ENCODE peak calls at places on chromosomes 16 and 17, in eight cellular contexts. One of them, this sample, is unnamed.

GRCh38 chr17:64133546-64134215 is 3.7 kb upstream of the ERN1 start:
- DNase-seq in uterus: no peak
- DNase-seq in cardiac fibroblast: peak
- DNase-seq in AG04449: no peak
- DNase-seq in CD8-positive, alpha-beta T cell: no peak
- DNase-seq in endothelial cell of umbilical vein: peak
- DNase-seq in foreskin fibroblast: no peak
- DNase-seq in neural progenitor cell: peak
- DNase-seq in this sample: no peak

GRCh38 chr16:82888616-82889015 is 261.8 kb downstream of the CDH13 start:
- DNase-seq in foreskin fibroblast: peak
- DNase-seq in uterus: no peak
- DNase-seq in CD8-positive, alpha-beta T cell: no peak
- DNase-seq in neural progenitor cell: no peak
- DNase-seq in cardiac fibroblast: no peak
- DNase-seq in AG04449: peak
- DNase-seq in endothelial cell of umbilical vein: peak
- DNase-seq in this sample: peak

GRCh38 chr17:29667969-29668368 is 45.3 kb upstream of the CORO6 start:
- DNase-seq in AG04449: no peak
- DNase-seq in neural progenitor cell: no peak
- DNase-seq in cardiac fibroblast: no peak
- DNase-seq in foreskin fibroblast: no peak
- DNase-seq in endothelial cell of umbilical vein: no peak
- DNase-seq in uterus: no peak
- DNase-seq in CD8-positive, alpha-beta T cell: no peak
- DNase-seq in this sample: no peak

GRCh38 chr17:69716571-69716970 is 302.1 kb downstream of the MAP2K6 start:
- DNase-seq in uterus: no peak
- DNase-seq in AG04449: no peak
- DNase-seq in neural progenitor cell: no peak
- DNase-seq in CD8-positive, alpha-beta T cell: no peak
- DNase-seq in endothelial cell of umbilical vein: no peak
- DNase-seq in cardiac fibroblast: no peak
- DNase-seq in foreskin fibroblast: peak
- DNase-seq in this sample: peak

GRCh38 chr16:18582902-18583301 is 21.0 kb upstream of the NOMO2 start:
- DNase-seq in foreskin fibroblast: no peak
- DNase-seq in neural progenitor cell: no peak
- DNase-seq in uterus: no peak
- DNase-seq in endothelial cell of umbilical vein: no peak
- DNase-seq in cardiac fibroblast: no peak
- DNase-seq in CD8-positive, alpha-beta T cell: no peak
- DNase-seq in AG04449: no peak
- DNase-seq in this sample: no peak

GRCh38 chr16:49018259-49018931 is 263.2 kb downstream of the CBLN1 start:
- DNase-seq in foreskin fibroblast: no peak
- DNase-seq in uterus: no peak
- DNase-seq in endothelial cell of umbilical vein: no peak
- DNase-seq in CD8-positive, alpha-beta T cell: no peak
- DNase-seq in neural progenitor cell: no peak
- DNase-seq in cardiac fibroblast: no peak
- DNase-seq in AG04449: no peak
- DNase-seq in this sample: no peak

GRCh38 chr17:12605222-12605621 is 60.5 kb upstream of the MYOCD start:
- DNase-seq in AG04449: no peak
- DNase-seq in CD8-positive, alpha-beta T cell: no peak
- DNase-seq in uterus: no peak
- DNase-seq in foreskin fibroblast: peak
- DNase-seq in endothelial cell of umbilical vein: no peak
- DNase-seq in neural progenitor cell: no peak
- DNase-seq in cardiac fibroblast: peak
- DNase-seq in this sample: peak

GRCh38 chr16:48330133-48330846 is 54.9 kb downstream of the SIAH1 start:
- DNase-seq in cardiac fibroblast: peak
- DNase-seq in AG04449: no peak
- DNase-seq in CD8-positive, alpha-beta T cell: no peak
- DNase-seq in foreskin fibroblast: no peak
- DNase-seq in neural progenitor cell: no peak
- DNase-seq in endothelial cell of umbilical vein: no peak
- DNase-seq in uterus: no peak
- DNase-seq in this sample: no peak

GRCh38 chr16:26196310-26196709 is 504.6 kb downstream of the HS3ST4 start:
- DNase-seq in foreskin fibroblast: no peak
- DNase-seq in CD8-positive, alpha-beta T cell: no peak
- DNase-seq in AG04449: no peak
- DNase-seq in neural progenitor cell: no peak
- DNase-seq in cardiac fibroblast: no peak
- DNase-seq in endothelial cell of umbilical vein: no peak
- DNase-seq in uterus: no peak
- DNase-seq in this sample: no peak

DNA sequence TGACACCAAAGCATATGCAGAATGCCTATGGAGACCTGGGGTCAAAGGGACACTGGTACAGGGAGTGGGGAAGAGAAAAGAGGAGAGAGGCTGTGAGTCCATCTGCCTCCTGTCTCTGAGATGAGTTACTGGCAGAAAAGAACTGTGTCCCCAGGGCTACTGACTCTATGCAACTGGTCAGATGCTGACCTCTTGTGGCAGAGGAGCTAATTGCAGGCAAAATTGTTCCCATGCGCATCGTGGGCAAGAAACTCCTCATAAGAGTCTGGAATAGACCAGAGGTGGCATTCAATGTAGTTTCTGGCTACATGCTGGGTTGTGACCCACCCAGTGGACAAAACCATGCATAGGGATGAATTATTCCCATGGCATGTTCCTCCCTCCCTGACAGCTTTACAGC is 26.1 kb upstream of the MLKL start:
- DNase-seq in endothelial cell of umbilical vein: no peak
- DNase-seq in foreskin fibroblast: no peak
- DNase-seq in AG04449: no peak
- DNase-seq in cardiac fibroblast: peak
- DNase-seq in CD8-positive, alpha-beta T cell: no peak
- DNase-seq in neural progenitor cell: no peak
- DNase-seq in uterus: no peak
- DNase-seq in this sample: no peak
- TF ChIP-seq CTCF in endothelial cell of umbilical vein: peak
- TF ChIP-seq CTCF in foreskin fibroblast: peak
- TF ChIP-seq CTCF in AG04449: no peak
- TF ChIP-seq CTCF in cardiac fibroblast: peak
- TF ChIP-seq CTCF in CD8-positive, alpha-beta T cell: no peak
- TF ChIP-seq CTCF in neural progenitor cell: peak
- TF ChIP-seq CTCF in uterus: no peak
- TF ChIP-seq CTCF in this sample: peak

GRCh38 chr17:5794881-5795486 is 210.7 kb upstream of the NLRP1 start:
- DNase-seq in foreskin fibroblast: no peak
- DNase-seq in CD8-positive, alpha-beta T cell: no peak
- DNase-seq in endothelial cell of umbilical vein: no peak
- DNase-seq in neural progenitor cell: no peak
- DNase-seq in cardiac fibroblast: no peak
- DNase-seq in AG04449: no peak
- DNase-seq in uterus: no peak
- DNase-seq in this sample: no peak

GRCh38 chr17:5800646-5801045 is 216.3 kb upstream of the NLRP1 start:
- DNase-seq in cardiac fibroblast: no peak
- DNase-seq in CD8-positive, alpha-beta T cell: no peak
- DNase-seq in foreskin fibroblast: peak
- DNase-seq in uterus: no peak
- DNase-seq in AG04449: no peak
- DNase-seq in neural progenitor cell: no peak
- DNase-seq in endothelial cell of umbilical vein: no peak
- DNase-seq in this sample: no peak

GRCh38 chr17:5797447-5797846 is 213.1 kb upstream of the NLRP1 start:
- DNase-seq in CD8-positive, alpha-beta T cell: no peak
- DNase-seq in AG04449: no peak
- DNase-seq in cardiac fibroblast: no peak
- DNase-seq in endothelial cell of umbilical vein: no peak
- DNase-seq in uterus: no peak
- DNase-seq in neural progenitor cell: peak
- DNase-seq in foreskin fibroblast: no peak
- DNase-seq in this sample: no peak

GRCh38 chr17:5800131-5800530 is 215.8 kb upstream of the NLRP1 start:
- DNase-seq in CD8-positive, alpha-beta T cell: no peak
- DNase-seq in uterus: no peak
- DNase-seq in AG04449: no peak
- DNase-seq in foreskin fibroblast: no peak
- DNase-seq in endothelial cell of umbilical vein: no peak
- DNase-seq in neural progenitor cell: no peak
- DNase-seq in cardiac fibroblast: peak
- DNase-seq in this sample: no peak

GRCh38 chr17:5798104-5798503 is 213.8 kb upstream of the NLRP1 start:
- DNase-seq in foreskin fibroblast: no peak
- DNase-seq in uterus: no peak
- DNase-seq in endothelial cell of umbilical vein: no peak
- DNase-seq in cardiac fibroblast: no peak
- DNase-seq in AG04449: no peak
- DNase-seq in neural progenitor cell: no peak
- DNase-seq in CD8-positive, alpha-beta T cell: no peak
- DNase-seq in this sample: no peak
- H3K4me3 ChIP-seq in foreskin fibroblast: no peak
- H3K4me3 ChIP-seq in uterus: no peak
- H3K4me3 ChIP-seq in endothelial cell of umbilical vein: no peak
- H3K4me3 ChIP-seq in cardiac fibroblast: no peak
- H3K4me3 ChIP-seq in AG04449: no peak
- H3K4me3 ChIP-seq in neural progenitor cell: no peak
- H3K4me3 ChIP-seq in CD8-positive, alpha-beta T cell: no peak
- H3K4me3 ChIP-seq in this sample: no peak

GRCh38 chr17:79974786-79975497 is 60.7 kb downstream of the TBC1D16 start:
- DNase-seq in CD8-positive, alpha-beta T cell: no peak
- DNase-seq in neural progenitor cell: peak
- DNase-seq in uterus: peak
- DNase-seq in cardiac fibroblast: no peak
- DNase-seq in endothelial cell of umbilical vein: no peak
- DNase-seq in foreskin fibroblast: no peak
- DNase-seq in AG04449: no peak
- DNase-seq in this sample: no peak
- TF ChIP-seq CTCF in CD8-positive, alpha-beta T cell: no peak
- TF ChIP-seq CTCF in neural progenitor cell: peak
- TF ChIP-seq CTCF in uterus: no peak
- TF ChIP-seq CTCF in cardiac fibroblast: no peak
- TF ChIP-seq CTCF in endothelial cell of umbilical vein: no peak
- TF ChIP-seq CTCF in foreskin fibroblast: no peak
- TF ChIP-seq CTCF in AG04449: no peak
- TF ChIP-seq CTCF in this sample: peak

GRCh38 chr16:6207124-6207523 is 1109.5 kb upstream of the EEF2KMT start:
- DNase-seq in neural progenitor cell: no peak
- DNase-seq in cardiac fibroblast: no peak
- DNase-seq in AG04449: no peak
- DNase-seq in endothelial cell of umbilical vein: no peak
- DNase-seq in CD8-positive, alpha-beta T cell: no peak
- DNase-seq in uterus: no peak
- DNase-seq in foreskin fibroblast: no peak
- DNase-seq in this sample: no peak
- H3K4me3 ChIP-seq in neural progenitor cell: no peak
- H3K4me3 ChIP-seq in cardiac fibroblast: no peak
- H3K4me3 ChIP-seq in AG04449: no peak
- H3K4me3 ChIP-seq in endothelial cell of umbilical vein: no peak
- H3K4me3 ChIP-seq in CD8-positive, alpha-beta T cell: no peak
- H3K4me3 ChIP-seq in uterus: no peak
- H3K4me3 ChIP-seq in foreskin fibroblast: no peak
- H3K4me3 ChIP-seq in this sample: no peak

DNA sequence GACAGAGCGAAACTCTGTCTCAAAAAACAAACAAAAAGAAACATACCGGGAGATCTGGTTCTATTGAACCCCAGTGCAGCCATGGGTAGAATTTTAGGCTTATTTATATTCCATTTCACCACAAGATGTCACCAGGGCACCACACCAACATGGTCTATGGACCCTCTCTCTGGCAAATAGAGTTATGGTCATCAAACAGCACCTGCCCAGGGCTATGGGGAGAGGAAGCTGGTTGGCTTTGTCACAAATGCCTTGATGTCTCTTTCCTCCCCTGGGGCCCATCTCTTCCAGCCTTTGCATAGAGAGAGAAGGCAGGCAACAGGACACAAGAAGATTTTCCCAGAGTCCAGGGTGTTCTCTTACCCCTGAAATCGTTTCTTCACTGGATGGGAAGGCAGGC is 128.4 kb downstream of the WWOX start:
- DNase-seq in endothelial cell of umbilical vein: no peak
- DNase-seq in AG04449: no peak
- DNase-seq in neural progenitor cell: peak
- DNase-seq in foreskin fibroblast: no peak
- DNase-seq in cardiac fibroblast: no peak
- DNase-seq in uterus: no peak
- DNase-seq in CD8-positive, alpha-beta T cell: no peak
- DNase-seq in this sample: no peak
- TF ChIP-seq CTCF in endothelial cell of umbilical vein: no peak
- TF ChIP-seq CTCF in AG04449: no peak
- TF ChIP-seq CTCF in neural progenitor cell: peak
- TF ChIP-seq CTCF in foreskin fibroblast: no peak
- TF ChIP-seq CTCF in cardiac fibroblast: no peak
- TF ChIP-seq CTCF in uterus: peak
- TF ChIP-seq CTCF in CD8-positive, alpha-beta T cell: no peak
- TF ChIP-seq CTCF in this sample: no peak

This sample was measured in AG09309.